ENCODE peak calls at places on chromosomes 1 and 21, in four cellular contexts. D is CD4-positive, alpha-beta memory T cell; F is Caki2; Y is germinal center. A is an unnamed sample.

GRCh38 chr1:171254859-171255258 is 6.6 kb downstream of the FMO1 start:
- DNase-seq in D (no peak), F (no peak), Y (no peak), A (peak; percentile 49)

GRCh38 chr1:91617242-91617837 is 116.7 kb downstream of the CDC7 start:
- DNase-seq in D (no peak), F (no peak), Y (no peak), A (no peak)

GRCh38 chr1:63475761-63476160 is 47.3 kb downstream of the ITGB3BP start:
- DNase-seq in D (no peak), F (no peak), Y (no peak), A (no peak)

GRCh38 chr1:167093863-167094516 is at the start of gene STYXL2:
- DNase-seq in D (no peak), F (no peak), Y (no peak), A (no peak)

GRCh38 chr1:84450916-84451315 is 28.1 kb upstream of the RPF1 start:
- DNase-seq in D (no peak), F (no peak), Y (no peak), A (no peak)

GRCh38 chr1:20725189-20726106 is 7.1 kb downstream of the SH2D5 start:
- DNase-seq in D (no peak), F (peak; percentile 29), Y (no peak), A (peak; percentile 62)

GRCh38 chr21:28991861-28992525 is 684 bp downstream of the LTN1 start:
- DNase-seq in D (no peak), F (no peak), Y (peak; percentile 5), A (no peak)

GRCh38 chr1:50978144-50978851 is 8.3 kb downstream of the CDKN2C start:
- DNase-seq in D (peak; percentile 34), F (peak; percentile 79), Y (peak; percentile 69), A (peak; percentile 51)

GRCh38 chr1:170407601-170408000 is 124.4 kb upstream of the GORAB start:
- DNase-seq in D (no peak), F (no peak), Y (no peak), A (no peak)

GRCh38 chr21:40291560-40291959 is 424.3 kb downstream of the PCP4 start:
- DNase-seq in D (no peak), F (no peak), Y (no peak), A (no peak)

GRCh38 chr1:207076181-207076949 is 12.3 kb upstream of the C4BPB start:
- DNase-seq in D (no peak), F (no peak), Y (no peak), A (no peak)

GRCh38 chr1:185541861-185542260 is 192.3 kb upstream of the HMCN1 start:
- DNase-seq in D (no peak), F (peak; percentile 61), Y (no peak), A (no peak)

GRCh38 chr1:244069499-244069898 is 18.4 kb downstream of the ZBTB18 start:
- DNase-seq in D (no peak), F (no peak), Y (no peak), A (no peak)

GRCh38 chr1:79006564-79006963 is at the start of gene ADGRL4:
- DNase-seq in D (no peak), F (no peak), Y (no peak), A (peak; percentile 57)

GRCh38 chr1:10060311-10061100 is 27.7 kb downstream of the UBE4B start:
- DNase-seq in D (no peak), F (no peak), Y (no peak), A (no peak)

GRCh38 chr1:100909018-100909417 is 13.1 kb downstream of the SLC30A7 start:
- DNase-seq in D (no peak), F (no peak), Y (no peak), A (no peak)

GRCh38 chr1:21258331-21259134 is 31.7 kb downstream of the ECE1 start:
- DNase-seq in D (no peak), F (no peak), Y (no peak), A (no peak)

GRCh38 chr1:156747737-156748669 is 3.5 kb downstream of the HDGF start:
- DNase-seq in D (no peak), F (peak; percentile 31), Y (no peak), A (no peak)

GRCh38 chr21:21007606-21008005 is 9.4 kb downstream of the NCAM2 start:
- DNase-seq in D (no peak), F (no peak), Y (no peak), A (no peak)

GRCh38 chr1:100164226-100164625 is 13.8 kb downstream of the LRRC39 start:
- DNase-seq in D (no peak), F (no peak), Y (no peak), A (peak; percentile 17)

GRCh38 chr1:13763991-13764390 is 64.0 kb downstream of the PRDM2 start:
- DNase-seq in D (no peak), F (no peak), Y (no peak), A (no peak)

GRCh38 chr1:97758589-97759057 is 162.2 kb downstream of the DPYD start:
- DNase-seq in D (no peak), F (no peak), Y (no peak), A (peak; percentile 65)

GRCh38 chr21:43609501-43610340 is 49.6 kb downstream of the HSF2BP start:
- DNase-seq in D (no peak), F (peak; percentile 77), Y (no peak), A (peak; percentile 82)

GRCh38 chr21:18030248-18030647 is 211.1 kb upstream of the C21orf91 start:
- DNase-seq in D (no peak), F (no peak), Y (no peak), A (no peak)

A was measured in fibroblast of lung.